ENCODE peak calls at places on chromosomes 3 and 15, in seven cellular contexts. P is GM23338, N is AG04450, Q is cardiac muscle cell, X is cardiac fibroblast, G is neural progenitor cell, I is upper lobe of right lung. T is an unnamed sample.

GRCh38 chr3:197372076-197372661 is 73.8 kb upstream of the DLG1 start:
- DNase-seq in P (peak), X (peak), G (peak), I (no peak), N (peak), Q (peak), T (peak)

GRCh38 chr15:82132742-82133141 is 86.9 kb upstream of the MEX3B start:
- DNase-seq in Q (peak), X (peak), I (no peak), G (no peak), N (peak), P (no peak), T (no peak)

GRCh38 chr3:122078235-122078935 is 23.2 kb downstream of the CD86 start:
- DNase-seq in I (no peak), P (no peak), N (no peak), G (no peak), Q (no peak), X (no peak), T (no peak)

GRCh38 chr15:99507732-99508571 is 57.8 kb upstream of the MEF2A start:
- DNase-seq in N (no peak), I (no peak), G (no peak), X (peak), Q (peak), P (no peak), T (no peak)

GRCh38 chr3:173685471-173685870 is 287.9 kb downstream of the NLGN1 start:
- DNase-seq in N (no peak), G (no peak), X (no peak), P (no peak), I (no peak), Q (no peak), T (no peak)

GRCh38 chr3:172770382-172770781 is 19.9 kb downstream of the ECT2 start:
- DNase-seq in G (no peak), X (no peak), P (no peak), I (no peak), Q (no peak), N (no peak), T (no peak)

GRCh38 chr3:42119558-42120355 is 28.6 kb downstream of the TRAK1 start:
- DNase-seq in I (no peak), G (no peak), X (no peak), N (no peak), P (no peak), Q (peak), T (no peak)

GRCh38 chr3:217436-217835 is 20.9 kb downstream of the CHL1 start:
- DNase-seq in N (no peak), Q (no peak), P (no peak), X (no peak), G (no peak), I (no peak), T (no peak)

GRCh38 chr15:57662091-57662744 is 44.3 kb upstream of the POLR2M start:
- DNase-seq in Q (no peak), I (no peak), P (no peak), X (no peak), N (no peak), G (no peak), T (no peak)

GRCh38 chr15:64503197-64503596 is 42.8 kb downstream of the ZNF609 start:
- DNase-seq in I (no peak), P (peak), G (no peak), X (peak), Q (peak), N (peak), T (no peak)

GRCh38 chr3:50627407-50628051 is 10.6 kb downstream of the MAPKAPK3 start:
- DNase-seq in X (peak), I (peak), G (peak), Q (peak), N (no peak), P (peak), T (no peak)

GRCh38 chr3:45381168-45381852 is 7.1 kb upstream of the LARS2 start:
- DNase-seq in X (no peak), N (no peak), Q (peak), I (no peak), G (no peak), P (peak), T (no peak)

GRCh38 chr3:84683493-84683892 is 275.3 kb upstream of the CADM2 start:
- DNase-seq in P (no peak), Q (no peak), I (no peak), G (no peak), N (no peak), X (no peak), T (no peak)

GRCh38 chr3:194344012-194344411 is 7.1 kb downstream of the CPN2 start:
- DNase-seq in I (peak), P (peak), G (peak), N (no peak), X (peak), Q (peak), T (peak)
- H3K4me3 ChIP-seq in I (no peak), P (no peak), G (no peak), N (no peak), X (no peak), Q (no peak), T (no peak)

GRCh38 chr15:88541709-88542341 is 4.7 kb downstream of the DET1 start:
- DNase-seq in P (no peak), Q (no peak), I (no peak), X (no peak), N (no peak), G (no peak), T (no peak)

GRCh38 chr15:88543065-88543776 is 3.3 kb downstream of the DET1 start:
- DNase-seq in G (no peak), I (no peak), Q (peak), X (no peak), N (no peak), P (no peak), T (no peak)

GRCh38 chr15:88539441-88539840 is 7.0 kb downstream of the DET1 start:
- DNase-seq in P (no peak), N (no peak), I (no peak), Q (no peak), G (no peak), X (no peak), T (no peak)

GRCh38 chr15:88546248-88547129 is at the start of gene DET1:
- DNase-seq in I (peak), G (peak), X (peak), Q (peak), N (peak), P (peak), T (peak)

GRCh38 chr15:88542342-88542733 is 4.1 kb downstream of the DET1 start:
- DNase-seq in I (no peak), Q (peak), P (no peak), X (peak), N (no peak), G (no peak), T (no peak)
- H3K4me3 ChIP-seq in I (no peak), Q (peak), P (no peak), X (no peak), N (no peak), G (no peak), T (no peak)

GRCh38 chr3:40841131-40841530 is 316.4 kb downstream of the ZNF621 start:
- DNase-seq in I (no peak), X (no peak), N (no peak), Q (no peak), P (no peak), G (no peak), T (no peak)
- H3K4me3 ChIP-seq in I (no peak), X (no peak), N (no peak), Q (no peak), P (no peak), G (no peak), T (no peak)

GRCh38 chr15:94375997-94376396 is 144.6 kb downstream of the MCTP2 start:
- DNase-seq in G (peak), I (no peak), X (no peak), Q (no peak), N (no peak), P (peak), T (no peak)
- H3K4me3 ChIP-seq in G (no peak), I (no peak), X (no peak), Q (no peak), N (no peak), P (no peak), T (no peak)

GRCh38 chr15:90873998-90874605 is 5.7 kb downstream of the FURIN start:
- DNase-seq in N (no peak), G (peak), Q (no peak), X (peak), I (peak), P (peak), T (peak)
- H3K4me3 ChIP-seq in N (peak), G (no peak), Q (no peak), X (no peak), I (peak), P (peak), T (no peak)

GRCh38 chr15:85330941-85331588 is 49.3 kb upstream of the AKAP13 start:
- DNase-seq in I (peak), N (no peak), G (peak), P (peak), Q (peak), X (peak), T (peak)
- H3K4me3 ChIP-seq in I (peak), N (no peak), G (no peak), P (no peak), Q (no peak), X (no peak), T (no peak)

DNA sequence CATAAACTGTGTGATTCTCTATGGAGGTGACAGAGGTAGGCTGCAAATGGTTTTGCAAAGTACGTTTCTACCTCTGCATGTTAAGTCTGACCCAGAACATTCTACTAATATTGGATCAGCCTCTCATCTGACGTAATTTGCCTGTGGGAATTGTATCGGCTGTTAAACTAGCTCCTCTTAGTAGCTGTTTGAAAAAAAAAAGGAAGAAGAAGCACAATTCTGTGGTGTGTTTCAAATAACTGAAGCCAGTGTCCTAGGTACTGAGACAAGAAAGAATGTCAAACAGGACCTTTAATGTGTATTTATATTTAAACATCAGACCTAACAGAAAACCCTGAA is 478.1 kb downstream of the RBMS3 start:
- DNase-seq in P (no peak), Q (peak), G (no peak), I (no peak), X (no peak), N (peak), T (no peak)
- H3K4me3 ChIP-seq in P (no peak), Q (no peak), G (no peak), I (no peak), X (no peak), N (no peak), T (no peak)